ENCODE peak calls at places on chromosomes 7 and 10, in six cellular contexts. G is HCT116, R is GM20000, D is fibroblast of lung, X is kidney, P is fibroblast of mammary gland. N is an unnamed sample.

GRCh38 chr10:132117636-132118190 is 52.0 kb downstream of the JAKMIP3 start:
- DNase-seq in G (no peak), R (no peak), D (no peak), X (peak; percentile 30), P (no peak), N (no peak)

GRCh38 chr10:110511734-110512449 is 14.2 kb downstream of the DUSP5 start:
- DNase-seq in G (no peak), R (no peak), D (no peak), X (no peak), P (peak; percentile 71), N (no peak)

GRCh38 chr7:8724080-8724718 is 290.8 kb downstream of the NXPH1 start:
- DNase-seq in G (no peak), R (peak; percentile 60), D (no peak), X (no peak), P (no peak), N (no peak)

GRCh38 chr10:15419279-15419874 is 48.3 kb upstream of the FAM171A1 start:
- DNase-seq in G (peak; percentile 48), R (peak; percentile 49), D (peak; percentile 55), X (no peak), P (peak; percentile 45), N (peak; percentile 21)

GRCh38 chr10:89915021-89915420 is 213.6 kb downstream of the KIF20B start:
- DNase-seq in G (no peak), R (no peak), D (no peak), X (no peak), P (no peak), N (no peak)

GRCh38 chr10:101030492-101031127 is 319 bp downstream of the PDZD7 start:
- DNase-seq in G (no peak), R (no peak), D (no peak), X (no peak), P (no peak), N (no peak)

GRCh38 chr10:132493756-132494290 is 43.8 kb upstream of the INPP5A start:
- DNase-seq in G (no peak), R (no peak), D (no peak), X (no peak), P (no peak), N (no peak)

GRCh38 chr7:92133133-92133736 is 1.0 kb downstream of the CYP51A1 start:
- DNase-seq in G (no peak), R (peak; percentile 45), D (peak; percentile 27), X (no peak), P (no peak), N (no peak)

GRCh38 chr7:99092064-99092720 is 51.7 kb downstream of the SMURF1 start:
- DNase-seq in G (no peak), R (no peak), D (no peak), X (no peak), P (peak; percentile 25), N (no peak)

GRCh38 chr7:155233703-155234492 is 63.8 kb upstream of the INSIG1 start:
- DNase-seq in G (no peak), R (no peak), D (no peak), X (no peak), P (peak; percentile 35), N (peak; percentile 7)

GRCh38 chr10:11673346-11674330 is 62.2 kb upstream of the USP6NL start:
- DNase-seq in G (no peak), R (no peak), D (no peak), X (peak; percentile 41), P (peak; percentile 37), N (no peak)

GRCh38 chr7:35004531-35005096 is 32.7 kb downstream of the DPY19L1 start:
- DNase-seq in G (peak; percentile 71), R (no peak), D (peak; percentile 7), X (no peak), P (peak; percentile 21), N (no peak)

GRCh38 chr10:6956562-6956961 is 376.5 kb upstream of the PRKCQ start:
- DNase-seq in G (no peak), R (no peak), D (no peak), X (no peak), P (peak; percentile 1), N (no peak)

GRCh38 chr7:26202019-26202985 is 757 bp downstream of the CBX3 start:
- DNase-seq in G (no peak), R (peak; percentile 62), D (no peak), X (peak; percentile 87), P (peak; percentile 39), N (no peak)

GRCh38 chr10:29141761-29142160 is 147.1 kb upstream of the LYZL1 start:
- DNase-seq in G (no peak), R (no peak), D (no peak), X (no peak), P (no peak), N (peak; percentile 21)

GRCh38 chr10:52197098-52197497 is 117.0 kb upstream of the DKK1 start:
- DNase-seq in G (no peak), R (no peak), D (no peak), X (no peak), P (no peak), N (no peak)

GRCh38 chr10:57657164-57657765 is 610.4 kb downstream of the IPMK start:
- DNase-seq in G (peak; percentile 13), R (peak; percentile 48), D (peak; percentile 56), X (no peak), P (peak; percentile 60), N (peak; percentile 24)

GRCh38 chr10:48552946-48553564 is 51.8 kb downstream of the ARHGAP22 start:
- DNase-seq in G (no peak), R (no peak), D (no peak), X (no peak), P (no peak), N (no peak)

GRCh38 chr10:110764378-110764777 is 107.3 kb upstream of the PDCD4 start:
- DNase-seq in G (no peak), R (no peak), D (no peak), X (no peak), P (no peak), N (no peak)

GRCh38 chr7:106609416-106609815 is 51.5 kb downstream of the CCDC71L start:
- DNase-seq in G (no peak), R (no peak), D (peak; percentile 69), X (no peak), P (peak; percentile 87), N (peak; percentile 82)

GRCh38 chr7:132291446-132291845 is 284.8 kb downstream of the PLXNA4 start:
- DNase-seq in G (no peak), R (no peak), D (no peak), X (no peak), P (peak; percentile 7), N (no peak)

GRCh38 chr7:33979807-33980355 is 74.5 kb downstream of the BMPER start:
- DNase-seq in G (no peak), R (no peak), D (peak; percentile 76), X (no peak), P (peak; percentile 90), N (peak; percentile 98)

GRCh38 chr10:124341768-124342135 is 77.0 kb downstream of the OAT start:
- DNase-seq in G (no peak), R (no peak), D (no peak), X (no peak), P (no peak), N (no peak)

GRCh38 chr7:117061751-117062150 is 108.5 kb downstream of the ST7 start:
- DNase-seq in G (no peak), R (no peak), D (peak; percentile 19), X (no peak), P (peak; percentile 48), N (peak; percentile 32)
- TF ChIP-seq CTCF in G (no peak), R (no peak), D (no peak), X (no peak), P (no peak), N (no peak)

GRCh38 chr10:86252573-86252972 is 114.0 kb downstream of the GRID1 start:
- DNase-seq in G (no peak), R (no peak), D (no peak), X (no peak), P (no peak), N (no peak)

GRCh38 chr10:86250399-86250798 is 116.2 kb downstream of the GRID1 start:
- DNase-seq in G (no peak), R (no peak), D (no peak), X (peak; percentile 59), P (no peak), N (no peak)

GRCh38 chr10:86251426-86251825 is 115.2 kb downstream of the GRID1 start:
- DNase-seq in G (no peak), R (no peak), D (no peak), X (no peak), P (no peak), N (no peak)

GRCh38 chr10:86253171-86254072 is 113.2 kb downstream of the GRID1 start:
- DNase-seq in G (no peak), R (no peak), D (no peak), X (no peak), P (no peak), N (no peak)

GRCh38 chr10:86252051-86252450 is 114.5 kb downstream of the GRID1 start:
- DNase-seq in G (no peak), R (no peak), D (no peak), X (no peak), P (no peak), N (no peak)
- TF ChIP-seq CTCF in G (no peak), R (no peak), D (no peak), X (no peak), P (no peak), N (no peak)

DNA sequence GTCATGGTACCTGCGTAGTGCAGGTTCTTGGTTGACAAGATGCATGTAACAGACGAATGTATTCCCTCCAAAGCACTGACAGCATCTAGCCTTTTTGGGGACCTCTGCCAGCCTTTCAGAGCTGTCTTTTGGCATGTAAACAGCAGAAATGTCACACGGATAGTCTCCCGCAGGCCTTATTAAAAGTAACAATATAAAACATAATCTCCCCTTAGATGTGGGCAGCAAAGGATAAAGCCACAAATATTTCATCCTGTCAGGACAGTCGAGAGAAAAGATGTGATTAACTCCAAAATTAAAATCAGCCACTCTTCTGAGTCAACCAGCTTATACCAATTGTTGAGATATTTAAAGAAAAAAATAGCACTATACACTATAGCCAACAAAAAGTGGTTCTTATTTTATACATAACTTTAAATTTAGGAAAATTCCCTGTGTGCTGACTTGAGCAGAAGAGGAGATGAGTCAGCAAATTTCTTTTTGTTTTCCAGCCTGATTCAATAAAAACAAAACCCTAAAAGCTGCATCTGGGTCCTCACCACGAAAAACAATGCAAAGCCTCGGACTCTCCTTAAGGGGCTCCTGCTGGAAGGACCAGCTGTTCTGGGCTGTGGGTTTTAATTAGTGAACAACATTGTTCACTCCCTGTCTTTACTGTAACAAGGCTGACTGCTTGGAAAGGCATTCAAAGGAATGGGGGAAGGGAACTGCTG is 240.3 kb downstream of the ADAM12 start:
- DNase-seq in G (no peak), R (no peak), D (peak; percentile 50), X (no peak), P (peak; percentile 80), N (peak; percentile 21)
- TF ChIP-seq CTCF in G (no peak), R (no peak), D (no peak), X (no peak), P (no peak), N (no peak)

DNA sequence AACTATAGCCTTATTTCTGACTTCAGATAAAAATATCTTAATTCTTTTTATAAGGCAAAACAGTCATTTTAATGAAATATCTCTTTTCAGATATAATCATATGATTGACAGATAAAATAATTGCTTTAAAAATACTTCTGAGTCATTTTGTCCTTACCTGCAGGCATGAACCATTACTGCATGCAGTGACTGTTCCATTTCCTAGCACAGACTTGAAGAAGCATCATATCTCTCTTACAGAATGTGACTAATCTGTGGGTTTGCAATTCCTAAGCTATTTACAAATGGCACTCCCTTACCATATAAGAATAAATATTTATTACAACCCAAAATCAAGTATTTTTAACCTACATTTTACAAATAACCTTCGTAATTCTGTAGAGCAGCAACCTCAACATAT is 120.7 kb downstream of the SRPK2 start:
- DNase-seq in G (no peak), R (no peak), D (peak; percentile 63), X (no peak), P (peak; percentile 85), N (peak; percentile 85)
- TF ChIP-seq CTCF in G (no peak), R (no peak), D (no peak), X (peak; percentile 12), P (no peak), N (peak; percentile 46)

N was measured in HFFc6.